ENCODE peak calls at places on chromosome 18, in four cellular contexts. K is K562, E is GM12878, Q is HCT116. O is an unnamed sample.

GRCh38 chr18:28112056-28112470 is 64.9 kb downstream of the CDH2 start:
- DNase-seq in E (no peak), Q (no peak), K (no peak), O (no peak)

GRCh38 chr18:62784966-62785413 is 69.6 kb downstream of the PHLPP1 start:
- DNase-seq in K (no peak), E (no peak), Q (no peak), O (no peak)

GRCh38 chr18:41761329-41762028 is 193.6 kb upstream of the PIK3C3 start:
- DNase-seq in E (no peak), Q (no peak), K (no peak), O (no peak)

GRCh38 chr18:32469691-32470131 is 971 bp downstream of the GAREM1 start:
- DNase-seq in Q (no peak), E (no peak), K (no peak), O (no peak)

GRCh38 chr18:75489493-75490190 is 62.1 kb upstream of the SMIM21 start:
- DNase-seq in Q (peak), E (no peak), K (no peak), O (no peak)

GRCh38 chr18:41875094-41875780 is 79.8 kb upstream of the PIK3C3 start:
- DNase-seq in K (no peak), Q (no peak), E (no peak), O (no peak)

GRCh38 chr18:5510109-5510846 is 33.5 kb downstream of the EPB41L3 start:
- DNase-seq in K (no peak), E (no peak), Q (no peak), O (no peak)

GRCh38 chr18:58252166-58252565 is 208.1 kb downstream of the NEDD4L start:
- DNase-seq in Q (no peak), K (no peak), E (no peak), O (no peak)

GRCh38 chr18:43077510-43078290 is 37.8 kb downstream of the RIT2 start:
- DNase-seq in K (no peak), Q (no peak), E (no peak), O (no peak)

GRCh38 chr18:10546557-10547300 is 20.9 kb downstream of the NAPG start:
- DNase-seq in E (no peak), Q (no peak), K (no peak), O (no peak)

GRCh38 chr18:57444301-57444759 is 9.2 kb downstream of the ONECUT2 start:
- DNase-seq in E (no peak), K (no peak), Q (no peak), O (no peak)

GRCh38 chr18:30683836-30684235 is 358.7 kb downstream of the DSC3 start:
- DNase-seq in E (no peak), K (no peak), Q (no peak), O (no peak)

GRCh38 chr18:78939105-78939504 is 40.5 kb upstream of the SALL3 start:
- DNase-seq in K (no peak), E (no peak), Q (no peak), O (no peak)

GRCh38 chr18:3886575-3887322 is 436.8 kb downstream of the TGIF1 start:
- DNase-seq in K (no peak), E (no peak), Q (no peak), O (no peak)

GRCh38 chr18:40250218-40250617 is 1704.8 kb upstream of the PIK3C3 start:
- DNase-seq in Q (no peak), E (no peak), K (no peak), O (no peak)

GRCh38 chr18:56076735-56077134 is 488.7 kb upstream of the TCF4 start:
- DNase-seq in K (no peak), Q (no peak), E (no peak), O (no peak)

GRCh38 chr18:28201056-28201455 is 24.1 kb upstream of the CDH2 start:
- DNase-seq in E (no peak), Q (no peak), K (no peak), O (no peak)

GRCh38 chr18:44564922-44565321 is 115.8 kb upstream of the SETBP1 start:
- DNase-seq in E (no peak), Q (no peak), K (no peak), O (peak)

GRCh38 chr18:23276456-23276855 is 141.2 kb downstream of the CABLES1 start:
- DNase-seq in E (no peak), Q (no peak), K (no peak), O (no peak)

GRCh38 chr18:38115201-38115600 is 549.6 kb upstream of the CELF4 start:
- DNase-seq in E (no peak), K (no peak), Q (no peak), O (no peak)

GRCh38 chr18:40852406-40852805 is 1102.6 kb upstream of the PIK3C3 start:
- DNase-seq in K (no peak), Q (no peak), E (no peak), O (no peak)

GRCh38 chr18:34159691-34160185 is 65.0 kb downstream of the NOL4 start:
- DNase-seq in K (no peak), E (no peak), Q (no peak), O (no peak)

GRCh38 chr18:34153711-34154110 is 71.0 kb downstream of the NOL4 start:
- DNase-seq in E (peak), Q (no peak), K (no peak), O (no peak)

GRCh38 chr18:34158881-34159690 is 65.6 kb downstream of the NOL4 start:
- DNase-seq in E (no peak), Q (no peak), K (no peak), O (peak)
- H3K4me3 ChIP-seq in E (no peak), Q (no peak), K (no peak), O (peak)

GRCh38 chr18:9079863-9080528 is 22.5 kb upstream of the NDUFV2 start:
- DNase-seq in E (no peak), Q (no peak), K (no peak), O (no peak)

GRCh38 chr18:9086015-9086414 is 16.5 kb upstream of the NDUFV2 start:
- DNase-seq in E (no peak), K (no peak), Q (no peak), O (no peak)

GRCh38 chr18:9086624-9087023 is 15.9 kb upstream of the NDUFV2 start:
- DNase-seq in E (no peak), K (no peak), Q (no peak), O (no peak)

GRCh38 chr18:9081940-9082339 is 20.6 kb upstream of the NDUFV2 start:
- DNase-seq in E (no peak), Q (no peak), K (no peak), O (no peak)

DNA sequence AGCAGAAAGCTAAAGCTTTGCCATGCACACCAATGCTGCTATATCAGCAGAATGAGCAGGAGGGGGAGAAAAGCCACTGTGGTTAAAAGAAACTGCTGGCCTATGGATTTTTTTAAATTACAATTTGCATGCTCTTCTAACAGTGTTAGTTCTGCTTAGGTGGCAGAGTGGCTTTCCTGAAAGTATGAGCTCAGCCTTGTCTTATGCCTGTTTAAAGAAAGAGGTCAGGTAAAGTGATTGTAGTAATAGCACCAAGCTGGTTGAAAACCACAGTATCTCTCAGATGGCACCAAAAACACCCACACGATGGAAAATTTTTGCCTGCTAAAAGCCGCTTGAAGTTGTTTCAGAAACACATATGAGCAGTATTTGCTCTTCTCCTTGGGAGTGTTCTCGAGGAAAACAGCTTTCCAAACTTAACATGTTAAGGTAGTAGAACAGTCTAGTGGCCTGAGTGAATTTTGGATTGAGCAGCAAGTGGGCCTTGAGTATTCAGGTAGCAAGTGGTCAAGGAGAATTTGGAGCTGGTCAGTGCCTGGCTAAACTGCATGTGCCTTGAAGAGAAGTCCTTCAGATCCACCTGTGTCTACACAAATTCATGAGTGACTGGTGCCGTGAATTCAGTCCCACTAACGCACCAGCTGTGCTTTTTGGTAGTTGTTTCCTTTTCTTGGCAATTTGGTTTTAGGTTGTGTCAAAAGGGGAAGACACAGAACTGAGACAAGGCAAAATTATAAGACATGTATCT is 19.6 kb upstream of the NDUFV2 start:
- DNase-seq in Q (no peak), E (peak), K (no peak), O (no peak)
- TF ChIP-seq ZNF274 in Q (no peak), E (no peak), K (no peak), O (no peak)

DNA sequence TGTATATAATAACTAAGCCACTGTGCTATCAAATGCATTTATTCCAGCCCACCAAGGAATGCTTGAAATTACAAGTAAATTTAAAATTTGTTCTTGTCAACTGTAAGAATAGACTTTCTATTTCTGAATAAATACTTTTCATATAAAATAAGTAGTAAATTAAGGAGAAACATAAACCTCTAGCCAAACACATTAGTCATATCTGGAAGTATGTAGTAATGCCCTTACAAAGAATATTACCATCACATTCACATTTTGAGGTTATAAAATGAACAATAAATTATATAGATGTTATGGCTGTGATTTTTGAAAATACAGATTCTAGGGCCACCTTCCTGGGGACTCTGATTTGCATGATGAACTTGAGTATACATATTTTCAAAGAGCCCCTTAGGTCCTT is 54.7 kb downstream of the SERPINB7 start:
- DNase-seq in K (no peak), Q (no peak), E (no peak), O (no peak)
- H3K9ac ChIP-seq in K (no peak), Q (no peak), E (no peak), O (no peak)

GRCh38 chr18:51030537-51031258 is 685 bp downstream of the SMAD4 start:
- DNase-seq in Q (no peak), K (peak), E (no peak), O (no peak)
- H3K4me3 ChIP-seq in Q (peak), K (peak), E (peak), O (peak)

DNA sequence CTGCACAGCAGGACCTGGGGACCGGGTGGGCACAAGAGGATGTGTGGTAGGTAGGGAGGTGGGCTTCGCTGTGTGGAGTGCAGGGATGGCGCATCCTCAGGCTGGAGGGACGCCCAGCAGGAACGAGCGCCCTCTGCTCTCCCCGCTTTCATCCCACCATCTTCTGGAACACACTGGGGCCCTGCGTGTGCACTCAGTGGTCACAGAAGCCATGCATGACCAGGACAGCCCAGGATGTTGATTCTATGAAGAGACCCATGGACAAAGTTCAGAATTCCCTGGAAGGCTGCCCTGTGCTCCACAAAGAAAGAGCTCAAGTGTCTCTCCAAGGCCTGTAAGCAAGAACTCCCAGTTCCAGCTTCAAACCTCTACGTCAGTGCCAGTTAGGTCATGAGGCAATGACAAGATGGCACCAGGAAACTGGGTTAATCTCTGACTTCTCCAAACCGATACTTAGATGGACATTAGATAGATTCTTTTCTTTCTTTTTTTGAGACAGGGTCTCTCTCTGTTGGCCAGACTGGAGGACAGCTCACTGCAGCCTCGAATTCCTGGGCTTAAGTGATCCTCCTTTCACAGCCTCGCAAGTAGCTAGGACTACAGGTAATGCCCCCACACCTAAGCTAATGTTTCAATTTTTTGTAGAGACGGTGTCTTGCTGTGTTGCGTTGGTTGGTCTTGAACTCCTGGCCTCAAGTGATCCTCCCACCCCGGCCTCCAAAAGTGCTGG is 3.4 kb downstream of the SLC66A2 start:
- DNase-seq in E (no peak), Q (no peak), K (no peak), O (no peak)
- TF ChIP-seq ZNF274 in E (no peak), Q (no peak), K (no peak), O (no peak)

GRCh38 chr18:77068890-77069312 is 63.7 kb downstream of the MBP start:
- DNase-seq in K (no peak), Q (no peak), E (no peak), O (no peak)
- H3K9ac ChIP-seq in K (no peak), Q (peak), E (peak), O (no peak)

GRCh38 chr18:77668219-77668618 is 418.6 kb downstream of the GALR1 start:
- DNase-seq in E (no peak), K (no peak), Q (no peak), O (no peak)

GRCh38 chr18:77676901-77677300 is 427.3 kb downstream of the GALR1 start:
- DNase-seq in K (no peak), E (no peak), Q (no peak), O (no peak)

GRCh38 chr18:77666613-77667012 is 417.0 kb downstream of the GALR1 start:
- DNase-seq in K (no peak), E (no peak), Q (no peak), O (no peak)

DNA sequence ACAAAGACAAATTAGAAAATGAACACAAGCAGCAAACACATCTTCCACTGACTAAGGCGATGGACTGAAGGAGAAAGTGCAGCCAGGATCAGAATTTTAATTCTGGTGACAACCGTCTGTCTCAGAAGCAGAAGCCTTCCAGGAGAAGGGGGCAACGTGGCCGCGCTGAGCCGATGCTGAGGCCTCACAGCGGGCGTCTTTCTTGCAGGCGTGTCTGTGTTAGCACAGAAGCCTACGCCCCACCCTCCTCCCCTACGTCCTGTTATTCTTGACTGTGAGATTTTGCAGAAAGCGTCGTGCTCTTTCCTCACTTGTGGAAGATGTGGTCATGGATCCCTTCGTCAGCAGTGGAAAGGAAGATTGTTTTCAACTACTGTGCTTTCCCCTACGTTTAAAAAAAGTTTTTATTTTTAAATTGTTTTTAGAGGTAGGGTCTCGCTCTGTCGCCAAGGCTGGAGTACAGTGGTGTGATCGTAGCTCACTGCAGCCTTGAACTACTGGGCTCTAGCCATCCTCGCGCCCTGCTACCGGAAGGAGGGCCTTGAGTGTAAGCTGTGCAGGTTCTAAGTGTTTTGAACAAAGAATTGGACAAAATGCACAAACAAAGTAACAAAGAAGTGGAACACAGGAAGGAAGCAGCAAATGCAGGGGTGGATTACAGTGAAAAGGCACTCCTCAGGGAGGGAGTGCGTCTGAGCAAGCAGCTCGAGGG is 422.0 kb downstream of the GALR1 start:
- DNase-seq in K (no peak), E (no peak), Q (no peak), O (no peak)
- H3K4me3 ChIP-seq in K (no peak), E (no peak), Q (no peak), O (no peak)